ENCODE peak calls at places on chromosomes 12 and 14, in seven cellular contexts. One of them, this sample, is unnamed.
A peak's percentile ranks its signal among the peaks of the same experiment; 100 is the strongest.

GRCh38 chr12:95215925-95216324 is 1.3 kb downstream of the FGD6 start:
- DNase-seq in tibial nerve: no peak
- DNase-seq in ovary: no peak
- DNase-seq in stomach: no peak
- DNase-seq in transverse colon: no peak
- DNase-seq in A549: peak; percentile 41
- DNase-seq in suprapubic skin: no peak
- DNase-seq in this sample: peak; percentile 30

GRCh38 chr14:104749111-104749649 is 3.8 kb upstream of the SIVA1 start:
- DNase-seq in ovary: no peak
- DNase-seq in transverse colon: peak; percentile 68
- DNase-seq in suprapubic skin: no peak
- DNase-seq in stomach: no peak
- DNase-seq in tibial nerve: peak; percentile 52
- DNase-seq in A549: no peak
- DNase-seq in this sample: peak; percentile 88

GRCh38 chr12:87687362-87687761 is 341.8 kb downstream of the C12orf50 start:
- DNase-seq in suprapubic skin: no peak
- DNase-seq in transverse colon: no peak
- DNase-seq in ovary: no peak
- DNase-seq in tibial nerve: no peak
- DNase-seq in stomach: no peak
- DNase-seq in A549: no peak
- DNase-seq in this sample: no peak

GRCh38 chr14:101944451-101944850 is 19.9 kb upstream of the DYNC1H1 start:
- DNase-seq in tibial nerve: no peak
- DNase-seq in ovary: no peak
- DNase-seq in stomach: no peak
- DNase-seq in suprapubic skin: no peak
- DNase-seq in transverse colon: no peak
- DNase-seq in A549: no peak
- DNase-seq in this sample: no peak

GRCh38 chr12:123528858-123529257 is 4.7 kb downstream of the RILPL1 start:
- DNase-seq in suprapubic skin: no peak
- DNase-seq in A549: no peak
- DNase-seq in ovary: no peak
- DNase-seq in stomach: no peak
- DNase-seq in transverse colon: no peak
- DNase-seq in tibial nerve: no peak
- DNase-seq in this sample: no peak

GRCh38 chr14:74302160-74302628 is 540 bp downstream of the ABCD4 start:
- DNase-seq in stomach: no peak
- DNase-seq in tibial nerve: no peak
- DNase-seq in transverse colon: no peak
- DNase-seq in suprapubic skin: no peak
- DNase-seq in A549: peak; percentile 71
- DNase-seq in ovary: no peak
- DNase-seq in this sample: peak; percentile 58

GRCh38 chr14:51929156-51929555 is 60.2 kb upstream of the RTRAF start:
- DNase-seq in ovary: no peak
- DNase-seq in tibial nerve: no peak
- DNase-seq in stomach: no peak
- DNase-seq in A549: no peak
- DNase-seq in transverse colon: no peak
- DNase-seq in suprapubic skin: no peak
- DNase-seq in this sample: no peak

GRCh38 chr14:76250345-76250744 is 98.6 kb downstream of the GPATCH2L start:
- DNase-seq in A549: no peak
- DNase-seq in ovary: no peak
- DNase-seq in suprapubic skin: no peak
- DNase-seq in stomach: no peak
- DNase-seq in transverse colon: no peak
- DNase-seq in tibial nerve: no peak
- DNase-seq in this sample: no peak

GRCh38 chr12:87930033-87930432 is 99.2 kb downstream of the C12orf50 start:
- DNase-seq in tibial nerve: no peak
- DNase-seq in transverse colon: no peak
- DNase-seq in ovary: no peak
- DNase-seq in stomach: no peak
- DNase-seq in suprapubic skin: no peak
- DNase-seq in A549: no peak
- DNase-seq in this sample: no peak

GRCh38 chr12:44446181-44446580 is 429.9 kb downstream of the NELL2 start:
- DNase-seq in transverse colon: no peak
- DNase-seq in suprapubic skin: no peak
- DNase-seq in A549: no peak
- DNase-seq in ovary: no peak
- DNase-seq in tibial nerve: no peak
- DNase-seq in stomach: no peak
- DNase-seq in this sample: no peak

GRCh38 chr14:81062816-81063215 is 107.4 kb downstream of the TSHR start:
- DNase-seq in A549: no peak
- DNase-seq in ovary: no peak
- DNase-seq in stomach: no peak
- DNase-seq in suprapubic skin: no peak
- DNase-seq in tibial nerve: no peak
- DNase-seq in transverse colon: no peak
- DNase-seq in this sample: peak; percentile 10

GRCh38 chr12:62291888-62292760 is 31.9 kb downstream of the USP15 start:
- DNase-seq in tibial nerve: no peak
- DNase-seq in transverse colon: no peak
- DNase-seq in A549: no peak
- DNase-seq in stomach: no peak
- DNase-seq in ovary: no peak
- DNase-seq in suprapubic skin: no peak
- DNase-seq in this sample: peak; percentile 9

GRCh38 chr14:24426912-24427536 is 2.4 kb downstream of the CBLN3 start:
- DNase-seq in stomach: peak; percentile 78
- DNase-seq in ovary: peak; percentile 20
- DNase-seq in A549: no peak
- DNase-seq in tibial nerve: no peak
- DNase-seq in suprapubic skin: no peak
- DNase-seq in transverse colon: peak; percentile 65
- DNase-seq in this sample: peak; percentile 81

GRCh38 chr12:14910090-14910915 is 24.6 kb upstream of the MGP start:
- DNase-seq in A549: no peak
- DNase-seq in suprapubic skin: no peak
- DNase-seq in stomach: no peak
- DNase-seq in ovary: no peak
- DNase-seq in tibial nerve: no peak
- DNase-seq in transverse colon: no peak
- DNase-seq in this sample: no peak

GRCh38 chr12:4217091-4217490 is 56.5 kb upstream of the CCND2 start:
- DNase-seq in tibial nerve: no peak
- DNase-seq in transverse colon: no peak
- DNase-seq in suprapubic skin: no peak
- DNase-seq in A549: no peak
- DNase-seq in stomach: no peak
- DNase-seq in ovary: no peak
- DNase-seq in this sample: no peak

GRCh38 chr12:78696267-78696666 is 168.3 kb upstream of the SYT1 start:
- DNase-seq in ovary: no peak
- DNase-seq in stomach: no peak
- DNase-seq in transverse colon: no peak
- DNase-seq in A549: no peak
- DNase-seq in tibial nerve: no peak
- DNase-seq in suprapubic skin: no peak
- DNase-seq in this sample: no peak

GRCh38 chr12:114405449-114406271 is at the start of gene TBX5:
- DNase-seq in stomach: no peak
- DNase-seq in A549: no peak
- DNase-seq in tibial nerve: no peak
- DNase-seq in suprapubic skin: no peak
- DNase-seq in ovary: no peak
- DNase-seq in transverse colon: no peak
- DNase-seq in this sample: no peak

GRCh38 chr14:64442300-64442988 is 22.9 kb upstream of the AKAP5 start:
- DNase-seq in suprapubic skin: no peak
- DNase-seq in ovary: no peak
- DNase-seq in stomach: no peak
- DNase-seq in tibial nerve: no peak
- DNase-seq in transverse colon: no peak
- DNase-seq in A549: no peak
- DNase-seq in this sample: no peak

GRCh38 chr14:64447890-64448667 is 17.2 kb upstream of the AKAP5 start:
- DNase-seq in suprapubic skin: no peak
- DNase-seq in tibial nerve: no peak
- DNase-seq in A549: no peak
- DNase-seq in transverse colon: no peak
- DNase-seq in ovary: no peak
- DNase-seq in stomach: no peak
- DNase-seq in this sample: no peak

GRCh38 chr14:64444140-64444539 is 21.2 kb upstream of the AKAP5 start:
- DNase-seq in tibial nerve: no peak
- DNase-seq in ovary: no peak
- DNase-seq in A549: no peak
- DNase-seq in suprapubic skin: no peak
- DNase-seq in stomach: no peak
- DNase-seq in transverse colon: no peak
- DNase-seq in this sample: no peak

GRCh38 chr14:64440494-64440893 is 24.8 kb upstream of the AKAP5 start:
- DNase-seq in transverse colon: no peak
- DNase-seq in ovary: no peak
- DNase-seq in stomach: no peak
- DNase-seq in tibial nerve: no peak
- DNase-seq in suprapubic skin: no peak
- DNase-seq in A549: no peak
- DNase-seq in this sample: no peak

DNA sequence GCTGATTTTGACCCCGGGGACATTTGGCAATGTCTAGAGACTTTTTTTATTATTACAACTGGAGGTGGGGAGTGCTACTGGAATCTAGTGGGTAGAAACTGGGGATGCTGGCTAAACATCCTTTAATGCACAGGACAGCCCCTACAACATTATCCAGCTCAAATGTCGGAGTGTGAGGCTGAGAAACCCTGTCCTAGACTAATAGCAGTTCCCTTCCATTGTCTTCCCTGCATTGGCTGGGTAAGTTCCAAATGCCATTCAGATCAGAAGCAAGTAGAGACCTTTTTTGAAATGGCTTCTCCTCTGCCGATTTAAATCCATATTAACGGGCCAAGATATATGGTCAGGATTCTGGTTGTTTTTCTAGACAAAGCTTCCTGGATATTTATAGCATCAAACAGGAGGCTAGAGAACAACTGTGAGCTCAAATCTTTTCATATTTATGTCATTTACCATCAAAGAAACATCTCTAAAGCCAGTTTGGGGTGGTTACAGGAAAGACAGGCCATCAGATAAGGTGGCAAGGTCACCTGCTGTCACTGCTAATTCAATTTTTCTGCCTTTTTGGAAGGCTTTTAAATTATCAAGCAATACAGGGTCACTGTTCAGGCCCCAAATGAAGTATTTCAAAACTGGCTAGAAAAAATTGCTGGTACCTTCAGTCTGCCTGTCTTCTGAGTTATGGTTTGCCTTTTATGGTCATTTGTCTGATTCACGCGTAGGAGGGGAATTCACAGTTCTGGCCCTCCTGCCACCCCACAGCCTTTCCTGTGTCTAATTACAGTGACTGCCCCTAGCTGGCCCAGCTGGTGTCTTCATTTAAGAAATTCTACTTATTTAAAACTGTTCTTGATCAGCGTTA is 20.1 kb upstream of the AKAP5 start:
- DNase-seq in stomach: no peak
- DNase-seq in ovary: peak; percentile 34
- DNase-seq in suprapubic skin: no peak
- DNase-seq in tibial nerve: no peak
- DNase-seq in transverse colon: peak; percentile 45
- DNase-seq in A549: no peak
- DNase-seq in this sample: no peak
- TF ChIP-seq EP300 in stomach: no peak
- TF ChIP-seq EP300 in ovary: no peak
- TF ChIP-seq EP300 in suprapubic skin: no peak
- TF ChIP-seq EP300 in tibial nerve: no peak
- TF ChIP-seq EP300 in transverse colon: no peak
- TF ChIP-seq EP300 in A549: no peak
- TF ChIP-seq EP300 in this sample: no peak

DNA sequence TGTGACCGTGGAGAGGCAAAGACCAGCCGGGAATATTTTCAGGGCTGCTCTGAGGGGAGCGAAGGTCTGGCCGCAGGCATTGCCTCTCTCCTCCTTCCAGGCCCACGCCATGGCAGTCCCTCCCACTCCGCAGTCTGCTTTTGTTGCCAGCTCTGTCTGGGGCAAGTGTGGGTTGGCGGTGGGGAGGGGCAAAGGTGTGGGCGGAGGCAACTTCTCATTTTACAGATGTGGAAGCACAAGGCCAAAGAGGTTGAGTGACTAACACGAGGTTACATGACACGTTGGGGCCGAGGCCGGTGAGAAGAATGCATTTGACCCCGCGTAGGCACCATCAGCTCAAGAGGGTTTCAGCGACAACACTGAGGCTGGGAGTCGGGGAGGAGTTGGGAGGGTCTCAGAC is 6.1 kb upstream of the FAIM2 start:
- DNase-seq in stomach: peak; percentile 77
- DNase-seq in ovary: no peak
- DNase-seq in tibial nerve: no peak
- DNase-seq in transverse colon: no peak
- DNase-seq in suprapubic skin: no peak
- DNase-seq in A549: no peak
- DNase-seq in this sample: peak; percentile 35
- TF ChIP-seq EP300 in stomach: no peak
- TF ChIP-seq EP300 in ovary: no peak
- TF ChIP-seq EP300 in tibial nerve: no peak
- TF ChIP-seq EP300 in transverse colon: no peak
- TF ChIP-seq EP300 in suprapubic skin: no peak
- TF ChIP-seq EP300 in A549: no peak
- TF ChIP-seq EP300 in this sample: no peak

GRCh38 chr12:23810327-23810902 is 139.1 kb downstream of the SOX5 start:
- DNase-seq in ovary: no peak
- DNase-seq in tibial nerve: no peak
- DNase-seq in suprapubic skin: no peak
- DNase-seq in stomach: no peak
- DNase-seq in A549: no peak
- DNase-seq in transverse colon: no peak
- DNase-seq in this sample: no peak
- TF ChIP-seq EP300 in ovary: no peak
- TF ChIP-seq EP300 in tibial nerve: no peak
- TF ChIP-seq EP300 in suprapubic skin: no peak
- TF ChIP-seq EP300 in stomach: no peak
- TF ChIP-seq EP300 in A549: no peak
- TF ChIP-seq EP300 in transverse colon: no peak
- TF ChIP-seq EP300 in this sample: no peak

DNA sequence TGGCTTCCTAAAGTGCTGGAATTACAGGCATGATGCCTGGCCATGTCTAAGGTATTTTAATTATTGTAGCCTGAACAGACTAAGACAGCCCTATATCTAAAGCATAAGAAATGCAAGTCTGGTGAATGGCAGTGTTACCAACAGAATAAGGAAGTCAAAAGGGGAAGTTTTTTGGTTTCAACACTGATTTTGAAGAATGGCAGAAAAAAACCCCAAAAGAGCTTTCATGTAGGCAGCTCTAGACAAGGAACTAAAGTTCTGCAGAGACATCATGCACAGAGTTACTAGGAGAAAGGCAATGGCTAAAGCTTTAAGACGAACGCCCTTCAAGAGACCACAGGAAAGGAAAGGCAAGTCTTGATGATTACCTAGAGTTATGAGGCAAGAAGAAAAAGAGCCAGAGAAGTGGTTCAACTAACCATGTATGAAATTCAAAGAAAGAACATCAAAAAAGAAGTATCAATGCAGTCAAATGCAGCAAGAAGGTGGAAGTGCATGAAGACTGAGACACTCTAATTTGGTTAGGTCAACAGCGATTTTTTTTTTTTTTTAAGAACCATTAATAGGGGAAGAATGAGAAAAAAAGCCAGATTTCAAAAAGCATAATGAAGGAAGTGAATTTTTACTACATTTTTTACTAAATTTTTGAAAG is 50.8 kb downstream of the RPS6KA5 start:
- DNase-seq in A549: no peak
- DNase-seq in ovary: no peak
- DNase-seq in tibial nerve: no peak
- DNase-seq in transverse colon: no peak
- DNase-seq in stomach: no peak
- DNase-seq in suprapubic skin: no peak
- DNase-seq in this sample: no peak
- TF ChIP-seq EP300 in A549: no peak
- TF ChIP-seq EP300 in ovary: no peak
- TF ChIP-seq EP300 in tibial nerve: no peak
- TF ChIP-seq EP300 in transverse colon: no peak
- TF ChIP-seq EP300 in stomach: no peak
- TF ChIP-seq EP300 in suprapubic skin: no peak
- TF ChIP-seq EP300 in this sample: no peak